ENCODE peak calls at places on chromosomes 4 and X, in eight cellular contexts. One of them, this sample, is unnamed.

GRCh38 chr4:17636696-17637351 is 22.4 kb downstream of the MED28 start:
- DNase-seq in activated B cell treated with CpG ODN at 0.5 μM for 24 hours: peak; percentile 66
- DNase-seq in activated T-helper 1 cell treated with anti-CD3 and anti-CD28 coated beads, Interleukin-12 subunit alpha, Interleukin-12 subunit beta, Interleukin-2, Interleukin-4 antibody, amounts not matched to agents 30 ng/mL and 10 ng/mL and 1 ng/mL, durations not matched to agents 14 hours and 24 hours and 36 hours: peak; percentile 48
- DNase-seq in NCI-H524 treated with DMSO at 0.1 percent for 48 hours: no peak
- DNase-seq in activated CD4-positive, alpha-beta memory T cell treated with anti-CD3 and anti-CD28 coated beads, Interleukin-2, amount 10 ng/mL, durations not matched to agents 7 days and 5 days: peak; percentile 75
- DNase-seq in H9: peak; percentile 86
- DNase-seq in GM10248: peak; percentile 85
- DNase-seq in prostate gland: peak; percentile 61
- DNase-seq in this sample: peak; percentile 77

GRCh38 chrX:16914058-16914457 is 32.4 kb upstream of the REPS2 start:
- DNase-seq in activated B cell treated with CpG ODN at 0.5 μM for 24 hours: no peak
- DNase-seq in activated T-helper 1 cell treated with anti-CD3 and anti-CD28 coated beads, Interleukin-12 subunit alpha, Interleukin-12 subunit beta, Interleukin-2, Interleukin-4 antibody, amounts not matched to agents 30 ng/mL and 10 ng/mL and 1 ng/mL, durations not matched to agents 14 hours and 24 hours and 36 hours: no peak
- DNase-seq in NCI-H524 treated with DMSO at 0.1 percent for 48 hours: no peak
- DNase-seq in activated CD4-positive, alpha-beta memory T cell treated with anti-CD3 and anti-CD28 coated beads, Interleukin-2, amount 10 ng/mL, durations not matched to agents 7 days and 5 days: no peak
- DNase-seq in H9: no peak
- DNase-seq in GM10248: no peak
- DNase-seq in prostate gland: no peak
- DNase-seq in this sample: peak; percentile 24

GRCh38 chr4:137474711-137475301 is 57.5 kb downstream of the PCDH18 start:
- DNase-seq in activated B cell treated with CpG ODN at 0.5 μM for 24 hours: no peak
- DNase-seq in activated T-helper 1 cell treated with anti-CD3 and anti-CD28 coated beads, Interleukin-12 subunit alpha, Interleukin-12 subunit beta, Interleukin-2, Interleukin-4 antibody, amounts not matched to agents 30 ng/mL and 10 ng/mL and 1 ng/mL, durations not matched to agents 14 hours and 24 hours and 36 hours: no peak
- DNase-seq in NCI-H524 treated with DMSO at 0.1 percent for 48 hours: no peak
- DNase-seq in activated CD4-positive, alpha-beta memory T cell treated with anti-CD3 and anti-CD28 coated beads, Interleukin-2, amount 10 ng/mL, durations not matched to agents 7 days and 5 days: no peak
- DNase-seq in H9: no peak
- DNase-seq in GM10248: no peak
- DNase-seq in prostate gland: no peak
- DNase-seq in this sample: no peak

GRCh38 chrX:16664059-16664458 is 14.1 kb downstream of the S100G start:
- DNase-seq in activated B cell treated with CpG ODN at 0.5 μM for 24 hours: no peak
- DNase-seq in activated T-helper 1 cell treated with anti-CD3 and anti-CD28 coated beads, Interleukin-12 subunit alpha, Interleukin-12 subunit beta, Interleukin-2, Interleukin-4 antibody, amounts not matched to agents 30 ng/mL and 10 ng/mL and 1 ng/mL, durations not matched to agents 14 hours and 24 hours and 36 hours: no peak
- DNase-seq in NCI-H524 treated with DMSO at 0.1 percent for 48 hours: peak; percentile 21
- DNase-seq in activated CD4-positive, alpha-beta memory T cell treated with anti-CD3 and anti-CD28 coated beads, Interleukin-2, amount 10 ng/mL, durations not matched to agents 7 days and 5 days: no peak
- DNase-seq in H9: no peak
- DNase-seq in GM10248: no peak
- DNase-seq in prostate gland: no peak
- DNase-seq in this sample: no peak

GRCh38 chr4:76723916-76724315 is 174.0 kb downstream of the SOWAHB start:
- DNase-seq in activated B cell treated with CpG ODN at 0.5 μM for 24 hours: no peak
- DNase-seq in activated T-helper 1 cell treated with anti-CD3 and anti-CD28 coated beads, Interleukin-12 subunit alpha, Interleukin-12 subunit beta, Interleukin-2, Interleukin-4 antibody, amounts not matched to agents 30 ng/mL and 10 ng/mL and 1 ng/mL, durations not matched to agents 14 hours and 24 hours and 36 hours: no peak
- DNase-seq in NCI-H524 treated with DMSO at 0.1 percent for 48 hours: no peak
- DNase-seq in activated CD4-positive, alpha-beta memory T cell treated with anti-CD3 and anti-CD28 coated beads, Interleukin-2, amount 10 ng/mL, durations not matched to agents 7 days and 5 days: no peak
- DNase-seq in H9: no peak
- DNase-seq in GM10248: no peak
- DNase-seq in prostate gland: no peak
- DNase-seq in this sample: no peak

GRCh38 chrX:24146283-24146865 is 3.2 kb upstream of the ZFX start:
- DNase-seq in activated B cell treated with CpG ODN at 0.5 μM for 24 hours: no peak
- DNase-seq in activated T-helper 1 cell treated with anti-CD3 and anti-CD28 coated beads, Interleukin-12 subunit alpha, Interleukin-12 subunit beta, Interleukin-2, Interleukin-4 antibody, amounts not matched to agents 30 ng/mL and 10 ng/mL and 1 ng/mL, durations not matched to agents 14 hours and 24 hours and 36 hours: no peak
- DNase-seq in NCI-H524 treated with DMSO at 0.1 percent for 48 hours: no peak
- DNase-seq in activated CD4-positive, alpha-beta memory T cell treated with anti-CD3 and anti-CD28 coated beads, Interleukin-2, amount 10 ng/mL, durations not matched to agents 7 days and 5 days: no peak
- DNase-seq in H9: no peak
- DNase-seq in GM10248: no peak
- DNase-seq in prostate gland: no peak
- DNase-seq in this sample: no peak

GRCh38 chr4:40675166-40675565 is 45.5 kb upstream of the RBM47 start:
- DNase-seq in activated B cell treated with CpG ODN at 0.5 μM for 24 hours: no peak
- DNase-seq in activated T-helper 1 cell treated with anti-CD3 and anti-CD28 coated beads, Interleukin-12 subunit alpha, Interleukin-12 subunit beta, Interleukin-2, Interleukin-4 antibody, amounts not matched to agents 30 ng/mL and 10 ng/mL and 1 ng/mL, durations not matched to agents 14 hours and 24 hours and 36 hours: no peak
- DNase-seq in NCI-H524 treated with DMSO at 0.1 percent for 48 hours: no peak
- DNase-seq in activated CD4-positive, alpha-beta memory T cell treated with anti-CD3 and anti-CD28 coated beads, Interleukin-2, amount 10 ng/mL, durations not matched to agents 7 days and 5 days: no peak
- DNase-seq in H9: no peak
- DNase-seq in GM10248: no peak
- DNase-seq in prostate gland: no peak
- DNase-seq in this sample: no peak

GRCh38 chr4:94491322-94491721 is 39.6 kb downstream of the PDLIM5 start:
- DNase-seq in activated B cell treated with CpG ODN at 0.5 μM for 24 hours: no peak
- DNase-seq in activated T-helper 1 cell treated with anti-CD3 and anti-CD28 coated beads, Interleukin-12 subunit alpha, Interleukin-12 subunit beta, Interleukin-2, Interleukin-4 antibody, amounts not matched to agents 30 ng/mL and 10 ng/mL and 1 ng/mL, durations not matched to agents 14 hours and 24 hours and 36 hours: no peak
- DNase-seq in NCI-H524 treated with DMSO at 0.1 percent for 48 hours: no peak
- DNase-seq in activated CD4-positive, alpha-beta memory T cell treated with anti-CD3 and anti-CD28 coated beads, Interleukin-2, amount 10 ng/mL, durations not matched to agents 7 days and 5 days: no peak
- DNase-seq in H9: no peak
- DNase-seq in GM10248: no peak
- DNase-seq in prostate gland: no peak
- DNase-seq in this sample: no peak

GRCh38 chr4:103032575-103032974 is 13.1 kb upstream of the SLC9B1 start:
- DNase-seq in activated B cell treated with CpG ODN at 0.5 μM for 24 hours: no peak
- DNase-seq in activated T-helper 1 cell treated with anti-CD3 and anti-CD28 coated beads, Interleukin-12 subunit alpha, Interleukin-12 subunit beta, Interleukin-2, Interleukin-4 antibody, amounts not matched to agents 30 ng/mL and 10 ng/mL and 1 ng/mL, durations not matched to agents 14 hours and 24 hours and 36 hours: no peak
- DNase-seq in NCI-H524 treated with DMSO at 0.1 percent for 48 hours: no peak
- DNase-seq in activated CD4-positive, alpha-beta memory T cell treated with anti-CD3 and anti-CD28 coated beads, Interleukin-2, amount 10 ng/mL, durations not matched to agents 7 days and 5 days: no peak
- DNase-seq in H9: peak; percentile 77
- DNase-seq in GM10248: no peak
- DNase-seq in prostate gland: no peak
- DNase-seq in this sample: peak; percentile 28

GRCh38 chr4:104418313-104418712 is 76.4 kb downstream of the CXXC4 start:
- DNase-seq in activated B cell treated with CpG ODN at 0.5 μM for 24 hours: no peak
- DNase-seq in activated T-helper 1 cell treated with anti-CD3 and anti-CD28 coated beads, Interleukin-12 subunit alpha, Interleukin-12 subunit beta, Interleukin-2, Interleukin-4 antibody, amounts not matched to agents 30 ng/mL and 10 ng/mL and 1 ng/mL, durations not matched to agents 14 hours and 24 hours and 36 hours: no peak
- DNase-seq in NCI-H524 treated with DMSO at 0.1 percent for 48 hours: no peak
- DNase-seq in activated CD4-positive, alpha-beta memory T cell treated with anti-CD3 and anti-CD28 coated beads, Interleukin-2, amount 10 ng/mL, durations not matched to agents 7 days and 5 days: no peak
- DNase-seq in H9: no peak
- DNase-seq in GM10248: no peak
- DNase-seq in prostate gland: no peak
- DNase-seq in this sample: no peak

GRCh38 chrX:39903343-39903742 is 194.4 kb downstream of the BCOR start:
- DNase-seq in activated B cell treated with CpG ODN at 0.5 μM for 24 hours: no peak
- DNase-seq in activated T-helper 1 cell treated with anti-CD3 and anti-CD28 coated beads, Interleukin-12 subunit alpha, Interleukin-12 subunit beta, Interleukin-2, Interleukin-4 antibody, amounts not matched to agents 30 ng/mL and 10 ng/mL and 1 ng/mL, durations not matched to agents 14 hours and 24 hours and 36 hours: no peak
- DNase-seq in NCI-H524 treated with DMSO at 0.1 percent for 48 hours: no peak
- DNase-seq in activated CD4-positive, alpha-beta memory T cell treated with anti-CD3 and anti-CD28 coated beads, Interleukin-2, amount 10 ng/mL, durations not matched to agents 7 days and 5 days: no peak
- DNase-seq in H9: no peak
- DNase-seq in GM10248: no peak
- DNase-seq in prostate gland: no peak
- DNase-seq in this sample: no peak